ENCODE peak calls at places on chromosomes 7 and 10, in eight cellular contexts. L is CD8-positive, alpha-beta T cell; S is glutamatergic neuron; E is spleen; I is mucosa of gallbladder; C is left kidney; J is posterior cingulate gyrus; P is aorta. U is an unnamed sample.
A peak's percentile ranks its signal among the peaks of the same experiment; 100 is the strongest.

GRCh38 chr7:76257973-76258372 is 44.5 kb upstream of the HSPB1 start:
- DNase-seq in S (peak; percentile 56), E (no peak), C (no peak), L (no peak), P (no peak), I (no peak), J (no peak), U (no peak)

GRCh38 chr10:118832242-118832651 is 77.5 kb upstream of the CACUL1 start:
- DNase-seq in L (no peak), S (no peak), P (no peak), C (peak; percentile 46), J (peak; percentile 38), I (peak; percentile 38), E (peak; percentile 84), U (peak; percentile 15)

GRCh38 chr7:28662236-28662635 is 249.9 kb downstream of the CREB5 start:
- DNase-seq in S (no peak), P (no peak), C (no peak), I (no peak), L (peak; percentile 19), E (no peak), J (no peak), U (no peak)

GRCh38 chr7:85829817-85830432 is 643.1 kb upstream of the SEMA3D start:
- DNase-seq in I (no peak), S (no peak), L (no peak), P (no peak), E (no peak), C (peak; percentile 31), J (no peak), U (no peak)

GRCh38 chr10:33616921-33617320 is 282.5 kb upstream of the NRP1 start:
- DNase-seq in C (no peak), J (no peak), P (no peak), E (no peak), I (no peak), L (no peak), S (no peak), U (no peak)

GRCh38 chr7:69739182-69739581 is 140.9 kb downstream of the AUTS2 start:
- DNase-seq in S (no peak), E (no peak), L (no peak), J (no peak), I (no peak), P (no peak), C (no peak), U (no peak)

GRCh38 chr7:11236680-11237079 is 263.0 kb downstream of the PHF14 start:
- DNase-seq in P (no peak), I (no peak), C (no peak), E (no peak), S (no peak), J (no peak), L (no peak), U (no peak)

GRCh38 chr10:109963439-109963838 is 40.1 kb upstream of the XPNPEP1 start:
- DNase-seq in C (no peak), P (no peak), S (no peak), I (no peak), L (no peak), J (no peak), E (no peak), U (no peak)

GRCh38 chr10:125812128-125812527 is 10.9 kb downstream of the UROS start:
- DNase-seq in P (no peak), L (no peak), E (no peak), J (no peak), I (no peak), C (no peak), S (no peak), U (no peak)

GRCh38 chr10:110643670-110644597 is at the start of gene RBM20:
- DNase-seq in I (no peak), E (peak; percentile 77), P (peak; percentile 86), S (peak; percentile 73), L (no peak), C (peak; percentile 86), J (peak; percentile 15), U (no peak)

GRCh38 chr7:43785425-43785824 is 26.9 kb downstream of the BLVRA start:
- DNase-seq in J (no peak), I (peak; percentile 74), L (no peak), S (no peak), E (no peak), P (no peak), C (peak; percentile 10), U (no peak)

GRCh38 chr10:78777466-78778256 is 291.1 kb upstream of the ZMIZ1 start:
- DNase-seq in S (no peak), E (no peak), L (no peak), I (peak; percentile 48), P (no peak), C (peak; percentile 76), J (peak; percentile 73), U (no peak)

GRCh38 chr10:25831138-25831537 is 102.9 kb upstream of the MYO3A start:
- DNase-seq in I (no peak), J (no peak), L (no peak), S (no peak), E (no peak), C (peak; percentile 70), P (no peak), U (no peak)

GRCh38 chr7:150972094-150972493 is 6.0 kb downstream of the KCNH2 start:
- DNase-seq in J (peak; percentile 85), E (no peak), C (peak; percentile 84), L (no peak), I (peak; percentile 82), S (peak; percentile 48), P (no peak), U (no peak)

GRCh38 chr10:126243306-126243705 is 145.0 kb downstream of the ADAM12 start:
- DNase-seq in E (no peak), L (no peak), J (no peak), C (no peak), S (no peak), I (no peak), P (no peak), U (no peak)

GRCh38 chr10:111030042-111030750 is 46.6 kb upstream of the ADRA2A start:
- DNase-seq in P (no peak), L (no peak), E (no peak), J (no peak), I (no peak), S (no peak), C (no peak), U (no peak)

GRCh38 chr7:30116771-30117170 is 18.0 kb upstream of the MTURN start:
- DNase-seq in J (no peak), L (no peak), P (peak; percentile 83), C (peak; percentile 7), S (peak; percentile 41), I (peak; percentile 16), E (no peak), U (no peak)

GRCh38 chr10:21496285-21497176 is 29.0 kb downstream of the SKIDA1 start:
- DNase-seq in P (peak; percentile 85), E (peak; percentile 86), J (peak; percentile 70), L (peak; percentile 29), I (no peak), S (peak; percentile 73), C (peak; percentile 93), U (peak; percentile 63)

GRCh38 chr10:121644501-121644900 is 46.3 kb upstream of the FGFR2 start:
- DNase-seq in L (no peak), E (no peak), S (peak; percentile 29), P (no peak), J (no peak), I (no peak), C (peak; percentile 86), U (no peak)

GRCh38 chr7:44114586-44115310 is 8.6 kb downstream of the POLD2 start:
- DNase-seq in E (peak; percentile 51), S (no peak), L (no peak), J (peak; percentile 84), P (peak; percentile 76), C (no peak), I (no peak), U (no peak)

GRCh38 chr7:102872460-102872859 is 40.3 kb upstream of the LRRC17 start:
- DNase-seq in I (no peak), P (no peak), C (no peak), S (no peak), J (no peak), L (no peak), E (no peak), U (peak; percentile 98)

GRCh38 chr10:63409465-63410027 is 56.2 kb downstream of the JMJD1C start:
- DNase-seq in E (no peak), I (no peak), S (no peak), L (no peak), J (no peak), P (no peak), C (no peak), U (peak; percentile 23)

U was measured in endothelial cell of umbilical vein.